ENCODE peak calls at places on chromosome 13, in eight cellular contexts. R is T-cell; X is Right ventricle myocardium superior; Z is GM12892; T is upper lobe of right lung; W is NAMALWA; D is NCI-H1105; P is stimulated activated CD4-positive, alpha-beta T cell treated with anti-CD3 and anti-CD28 coated beads, Interleukin-15, amount 100 ng/mL, for 24 hours. H is an unnamed sample.

GRCh38 chr13:72121466-72121865 is 254.5 kb upstream of the DACH1 start:
- DNase-seq in X (no peak), Z (no peak), D (no peak), T (no peak), R (no peak), W (no peak), P (no peak), H (no peak)

GRCh38 chr13:93248627-93249047 is 22.0 kb downstream of the GPC6 start:
- DNase-seq in T (peak; percentile 81), D (no peak), P (no peak), W (no peak), X (no peak), Z (no peak), R (no peak), H (no peak)

GRCh38 chr13:95643814-95644598 is 500 bp downstream of the DZIP1 start:
- DNase-seq in T (no peak), P (peak; percentile 29), X (no peak), Z (no peak), R (no peak), W (no peak), D (peak; percentile 7), H (no peak)

GRCh38 chr13:33051632-33052031 is 35.4 kb downstream of the KL start:
- DNase-seq in T (no peak), P (no peak), D (no peak), X (no peak), W (no peak), Z (no peak), R (no peak), H (no peak)

GRCh38 chr13:47085346-47085745 is 188.5 kb upstream of the HTR2A start:
- DNase-seq in P (no peak), X (no peak), T (no peak), W (no peak), Z (no peak), R (no peak), D (no peak), H (no peak)

GRCh38 chr13:92345627-92346026 is 881.0 kb upstream of the GPC6 start:
- DNase-seq in P (no peak), X (no peak), W (no peak), D (no peak), T (no peak), R (no peak), Z (no peak), H (no peak)

GRCh38 chr13:46666727-46667456 is 113.9 kb downstream of the LRCH1 start:
- DNase-seq in W (peak; percentile 34), T (no peak), P (no peak), R (no peak), X (no peak), Z (no peak), D (no peak), H (peak; percentile 26)

GRCh38 chr13:54593504-54593903 is 1564.9 kb downstream of the OLFM4 start:
- DNase-seq in D (no peak), Z (no peak), P (no peak), X (peak; percentile 32), R (no peak), T (no peak), W (no peak), H (no peak)

GRCh38 chr13:79522583-79522982 is 41.6 kb downstream of the NDFIP2 start:
- DNase-seq in W (peak; percentile 48), T (no peak), P (peak; percentile 24), Z (no peak), X (no peak), R (no peak), D (no peak), H (no peak)

GRCh38 chr13:97165527-97166425 is 56.4 kb upstream of the MBNL2 start:
- DNase-seq in X (no peak), W (no peak), Z (no peak), T (no peak), D (no peak), R (no peak), P (no peak), H (no peak)

GRCh38 chr13:112850273-112850672 is 118.7 kb upstream of the MCF2L start:
- DNase-seq in P (no peak), D (no peak), Z (no peak), R (no peak), W (no peak), X (no peak), T (no peak), H (no peak)

GRCh38 chr13:33188093-33188882 is 97.3 kb downstream of the STARD13 start:
- DNase-seq in T (no peak), D (no peak), Z (no peak), X (no peak), P (no peak), R (no peak), W (no peak), H (no peak)

GRCh38 chr13:50417597-50417996 is 402.4 kb downstream of the KCNRG start:
- DNase-seq in D (no peak), P (no peak), T (no peak), Z (no peak), R (no peak), X (no peak), W (no peak), H (no peak)

GRCh38 chr13:76711515-76712182 is 174.6 kb downstream of the KCTD12 start:
- DNase-seq in R (no peak), Z (no peak), T (no peak), P (no peak), X (peak; percentile 35), W (no peak), D (no peak), H (no peak)

GRCh38 chr13:55977436-55977835 is 1163.3 kb upstream of the PRR20A start:
- DNase-seq in P (no peak), D (no peak), X (no peak), R (no peak), Z (no peak), W (no peak), T (no peak), H (no peak)

GRCh38 chr13:31765441-31765840 is 26.1 kb downstream of the RXFP2 start:
- DNase-seq in R (no peak), W (no peak), T (no peak), D (no peak), Z (no peak), X (no peak), P (no peak), H (no peak)

GRCh38 chr13:39038569-39038898 is 278 bp downstream of the NHLRC3 start:
- DNase-seq in X (no peak), W (no peak), D (no peak), Z (no peak), P (peak; percentile 71), R (peak; percentile 51), T (no peak), H (no peak)

GRCh38 chr13:33610471-33611015 is 207.4 kb upstream of the RFC3 start:
- DNase-seq in X (peak; percentile 85), P (peak; percentile 71), R (peak; percentile 37), D (no peak), T (no peak), W (no peak), Z (no peak), H (no peak)

GRCh38 chr13:81408647-81409046 is 1067.7 kb upstream of the SPRY2 start:
- DNase-seq in Z (no peak), P (no peak), R (no peak), D (no peak), T (no peak), X (no peak), W (no peak), H (no peak)

GRCh38 chr13:111969551-111970135 is 97.3 kb upstream of the SOX1 start:
- DNase-seq in Z (no peak), D (no peak), R (no peak), P (no peak), X (no peak), T (no peak), W (no peak), H (no peak)

GRCh38 chr13:37956536-37956935 is 87.0 kb upstream of the TRPC4 start:
- DNase-seq in R (no peak), W (no peak), X (no peak), D (peak; percentile 16), P (no peak), T (no peak), Z (no peak), H (no peak)

GRCh38 chr13:95201814-95202521 is 99.3 kb downstream of the ABCC4 start:
- DNase-seq in D (no peak), X (no peak), W (no peak), R (no peak), Z (no peak), T (no peak), P (no peak), H (no peak)

GRCh38 chr13:46866150-46866549 is 30.7 kb downstream of the HTR2A start:
- DNase-seq in X (peak; percentile 47), P (peak; percentile 2), Z (no peak), T (peak; percentile 86), D (no peak), R (no peak), W (no peak), H (no peak)

GRCh38 chr13:53191091-53191490 is 162.5 kb downstream of the OLFM4 start:
- DNase-seq in P (no peak), R (no peak), T (no peak), D (no peak), X (no peak), Z (no peak), W (no peak), H (no peak)

GRCh38 chr13:102550507-102550906 is 46.3 kb upstream of the TPP2 start:
- DNase-seq in P (no peak), W (no peak), T (no peak), Z (no peak), X (no peak), D (no peak), R (no peak), H (no peak)

GRCh38 chr13:36431204-36432105 is 840 bp upstream of the CCNA1 start:
- DNase-seq in R (no peak), T (peak; percentile 74), Z (peak; percentile 11), P (peak; percentile 37), D (no peak), W (no peak), X (peak; percentile 41), H (peak; percentile 18)

GRCh38 chr13:46307554-46307953 is 79.5 kb downstream of the RUBCNL start:
- DNase-seq in X (no peak), D (no peak), T (no peak), R (no peak), Z (no peak), P (no peak), W (no peak), H (no peak)

H was measured in memory B cell.